ENCODE peak calls at places on chromosomes 1 and 21, in ten cellular contexts. B, J, S, N, K, U, T, L, H and I are unnamed samples.

GRCh38 chr1:225480825-225481434 is 53.1 kb upstream of the LBR start:
- DNase-seq in T (peak; percentile 33), H (peak; percentile 30), B (peak; percentile 63), K (no peak), L (peak; percentile 76), U (peak; percentile 57), S (no peak), N (peak; percentile 85), J (peak; percentile 81), I (peak; percentile 70)

GRCh38 chr1:228171221-228171891 is 5.8 kb downstream of the IBA57 start:
- DNase-seq in T (no peak), N (no peak), K (no peak), L (no peak), U (no peak), S (no peak), H (no peak), J (no peak), B (no peak), I (no peak)

GRCh38 chr1:156387899-156388813 is 19.1 kb downstream of the RHBG start:
- DNase-seq in U (peak; percentile 49), S (no peak), N (no peak), H (no peak), B (peak; percentile 70), K (no peak), L (no peak), J (no peak), T (no peak), I (no peak)

GRCh38 chr1:211833174-211833820 is 2.7 kb upstream of the LPGAT1 start:
- DNase-seq in L (peak; percentile 65), B (no peak), K (peak; percentile 47), H (no peak), N (no peak), J (no peak), S (no peak), T (no peak), U (no peak), I (no peak)

GRCh38 chr1:74835046-74835445 is 102.1 kb downstream of the TYW3 start:
- DNase-seq in T (no peak), U (no peak), S (no peak), B (no peak), H (no peak), N (peak; percentile 11), L (no peak), K (no peak), J (no peak), I (no peak)

GRCh38 chr1:233090706-233091494 is 140.5 kb downstream of the NTPCR start:
- DNase-seq in B (no peak), L (no peak), U (no peak), J (peak; percentile 16), H (no peak), S (no peak), K (no peak), T (no peak), N (peak; percentile 95), I (no peak)

GRCh38 chr1:77281491-77282186 is at the start of gene AK5:
- DNase-seq in H (peak; percentile 39), J (peak; percentile 49), B (peak; percentile 64), S (no peak), K (no peak), T (peak; percentile 38), U (peak; percentile 68), L (peak; percentile 51), N (peak; percentile 42), I (peak; percentile 51)

GRCh38 chr1:210372491-210372890 is 43.8 kb downstream of the HHAT start:
- DNase-seq in B (no peak), U (no peak), S (no peak), N (no peak), T (no peak), H (no peak), K (no peak), J (no peak), L (no peak), I (no peak)

GRCh38 chr1:212431656-212432055 is 1.1 kb upstream of the NENF start:
- DNase-seq in L (no peak), K (no peak), U (no peak), T (no peak), H (no peak), N (no peak), B (no peak), S (no peak), J (no peak), I (no peak)

GRCh38 chr1:53046930-53047329 is 15.1 kb upstream of the PODN start:
- DNase-seq in U (no peak), T (peak; percentile 58), J (no peak), N (no peak), S (no peak), L (no peak), K (no peak), H (peak; percentile 73), B (no peak), I (no peak)

GRCh38 chr21:26110703-26111102 is 59.9 kb downstream of the APP start:
- DNase-seq in T (peak; percentile 23), U (no peak), S (no peak), L (no peak), J (no peak), H (no peak), N (no peak), B (no peak), K (no peak), I (no peak)

GRCh38 chr1:109377698-109378097 is 20.0 kb downstream of the SORT1 start:
- DNase-seq in S (no peak), L (no peak), N (no peak), J (no peak), B (no peak), H (no peak), U (no peak), T (no peak), K (no peak), I (no peak)

GRCh38 chr1:119001181-119002018 is 13.3 kb upstream of the TBX15 start:
- DNase-seq in T (no peak), S (no peak), U (no peak), L (no peak), N (no peak), H (peak; percentile 47), J (no peak), B (no peak), K (no peak), I (peak; percentile 35)

GRCh38 chr21:29481081-29481480 is 182.4 kb downstream of the BACH1 start:
- DNase-seq in H (no peak), N (no peak), S (no peak), J (no peak), U (no peak), B (no peak), K (no peak), T (no peak), L (no peak), I (no peak)

DNA sequence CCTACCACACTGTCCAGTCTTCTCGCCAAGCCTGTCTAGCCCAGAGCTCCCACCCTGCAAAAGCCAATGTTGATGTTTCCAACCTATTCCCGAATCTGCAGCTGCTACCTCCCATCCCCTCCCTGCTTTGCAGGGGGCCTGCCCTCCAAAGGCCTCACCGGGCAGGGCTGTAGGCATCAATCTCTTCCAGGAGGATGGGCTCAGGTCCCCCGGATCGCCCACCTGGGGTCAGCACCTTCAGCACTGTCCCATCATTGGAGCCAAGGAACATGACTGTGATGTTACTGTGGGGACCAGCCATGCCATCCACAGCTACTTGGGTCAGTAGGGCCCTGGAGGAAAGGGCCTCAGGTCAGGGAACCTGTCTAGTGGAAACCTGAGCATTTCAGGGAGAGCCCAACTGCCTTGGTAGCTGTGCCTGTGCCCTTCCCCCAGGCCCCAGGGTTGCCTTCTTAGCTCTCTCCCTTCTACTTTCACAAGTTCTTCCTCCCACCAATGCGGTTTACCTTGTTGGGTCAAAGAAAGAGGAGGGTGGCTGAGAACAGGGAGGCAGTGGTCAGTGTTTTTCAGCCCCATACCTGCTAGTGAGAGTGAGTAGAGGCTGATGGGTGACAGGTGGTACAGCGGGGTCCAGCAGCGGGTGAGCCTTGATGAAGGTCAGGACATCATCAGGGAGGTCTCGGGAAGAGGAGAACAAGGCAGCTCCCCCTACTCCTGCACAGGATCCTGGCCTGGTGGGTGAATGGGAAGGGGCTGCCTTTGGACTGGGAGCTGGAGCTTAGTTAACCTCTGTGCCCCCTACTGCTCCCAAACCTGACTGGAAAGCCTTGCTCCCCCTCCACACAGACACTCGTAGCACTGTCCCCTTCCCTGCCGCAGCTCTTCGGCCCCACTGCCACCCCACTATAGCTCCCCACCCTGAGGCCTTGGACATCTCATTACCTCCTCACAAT is 10.7 kb downstream of the SEMA6C start:
- DNase-seq in S (no peak), B (no peak), U (no peak), K (no peak), N (no peak), J (no peak), T (no peak), L (no peak), H (no peak), I (no peak)
- TF ChIP-seq CTCF in S (no peak), B (peak; percentile 25), U (no peak), K (no peak), N (no peak), J (no peak), T (no peak), L (no peak), H (no peak), I (no peak)

DNA sequence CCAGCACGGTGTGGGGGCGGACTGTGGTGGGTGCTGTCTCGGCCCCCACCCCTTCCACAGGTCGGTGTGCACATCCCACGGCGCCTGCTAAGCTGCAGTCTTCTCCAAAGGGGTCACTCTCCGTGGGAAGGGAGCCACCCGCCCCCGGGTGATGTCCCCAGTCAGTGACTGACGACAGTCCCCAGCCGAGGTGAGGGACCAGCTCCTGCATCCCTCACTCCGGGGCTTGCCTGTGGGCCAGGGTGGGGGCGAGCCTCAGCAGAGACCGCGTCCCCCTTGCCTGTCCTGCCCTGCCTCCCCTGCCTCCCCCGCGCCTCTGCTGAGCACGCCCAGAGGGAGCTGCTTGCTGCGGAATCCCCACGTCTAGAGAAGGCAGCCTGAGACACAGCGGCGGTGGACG is 35.9 kb upstream of the PDE9A start:
- DNase-seq in U (no peak), T (no peak), B (no peak), N (no peak), L (no peak), J (no peak), K (no peak), S (no peak), H (no peak), I (no peak)
- TF ChIP-seq CTCF in U (no peak), T (no peak), B (no peak), N (no peak), L (no peak), J (no peak), K (no peak), S (no peak), H (no peak), I (no peak)

DNA sequence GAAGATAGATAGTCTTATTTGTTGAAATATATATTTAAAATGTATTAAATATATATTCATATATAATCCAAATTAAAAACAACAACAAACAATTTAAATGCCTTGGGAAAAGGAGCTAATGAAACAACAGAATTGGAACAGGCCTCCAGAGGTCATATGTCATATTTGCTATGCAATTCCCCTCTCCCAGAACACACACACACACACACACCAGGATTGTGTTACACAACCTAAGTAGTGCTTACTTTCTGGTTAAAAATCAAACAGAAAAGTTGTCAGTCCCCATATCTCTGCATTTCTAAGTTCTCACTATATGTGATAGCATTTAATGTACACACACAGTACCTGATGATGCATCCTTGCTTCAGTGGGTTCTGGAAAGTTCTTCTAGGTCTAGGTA is 662.6 kb downstream of the PTPRC start:
- DNase-seq in K (no peak), B (no peak), U (no peak), S (no peak), H (no peak), N (no peak), J (no peak), T (no peak), L (no peak), I (no peak)
- TF ChIP-seq CTCF in K (no peak), B (no peak), U (no peak), S (no peak), H (no peak), N (no peak), J (no peak), T (no peak), L (no peak), I (no peak)

GRCh38 chr1:65213271-65213905 is 65.4 kb downstream of the AK4 start:
- DNase-seq in L (peak; percentile 48), U (no peak), S (no peak), T (no peak), H (no peak), K (no peak), N (no peak), J (no peak), B (no peak), I (no peak)
- TF ChIP-seq CTCF in L (no peak), U (no peak), S (no peak), T (no peak), H (no peak), K (no peak), N (no peak), J (no peak), B (no peak), I (no peak)